ENCODE peak calls at places on chromosome 7, in eight cellular contexts. Z is NCI-H460; S is activated CD4-positive, alpha-beta T cell treated with anti-CD3 and anti-CD28 coated beads, Interleukin-2, amount 50 U/mL, for 24 hours; F is amniotic stem cell; H is CD4-positive, alpha-beta T cell; K is IMR-90; D is occipital lobe; A is GM20000. W is an unnamed sample.

GRCh38 chr7:33745934-33746333 is 159.4 kb upstream of the BMPER start:
- DNase-seq in Z (no peak), S (no peak), F (no peak), H (no peak), K (peak; percentile 72), D (no peak), A (no peak), W (no peak)

GRCh38 chr7:151088856-151089699 is 2.8 kb downstream of the AGAP3 start:
- DNase-seq in Z (no peak), S (no peak), F (no peak), H (no peak), K (peak; percentile 76), D (peak; percentile 44), A (no peak), W (no peak)

GRCh38 chr7:26549281-26549943 is 257.8 kb downstream of the SNX10 start:
- DNase-seq in Z (no peak), S (no peak), F (no peak), H (no peak), K (no peak), D (no peak), A (no peak), W (no peak)

GRCh38 chr7:39321245-39321644 is 245.0 kb upstream of the YAE1 start:
- DNase-seq in Z (no peak), S (no peak), F (no peak), H (no peak), K (no peak), D (no peak), A (no peak), W (no peak)

GRCh38 chr7:157268540-157268939 is 68.3 kb upstream of the DNAJB6 start:
- DNase-seq in Z (no peak), S (no peak), F (no peak), H (no peak), K (peak; percentile 14), D (no peak), A (no peak), W (no peak)

GRCh38 chr7:97973206-97973658 is 16.8 kb downstream of the OCM2 start:
- DNase-seq in Z (no peak), S (no peak), F (no peak), H (no peak), K (no peak), D (no peak), A (no peak), W (no peak)

GRCh38 chr7:135645296-135645904 is 16.9 kb upstream of the STMP1 start:
- DNase-seq in Z (peak; percentile 61), S (no peak), F (peak; percentile 34), H (no peak), K (peak; percentile 64), D (no peak), A (peak; percentile 32), W (no peak)

GRCh38 chr7:155009570-155010157 is 6.7 kb upstream of the PAXIP1 start:
- DNase-seq in Z (peak; percentile 12), S (no peak), F (no peak), H (no peak), K (no peak), D (no peak), A (peak; percentile 27), W (no peak)

GRCh38 chr7:79593819-79594218 is 140.4 kb upstream of the MAGI2 start:
- DNase-seq in Z (no peak), S (no peak), F (no peak), H (no peak), K (no peak), D (no peak), A (no peak), W (no peak)

GRCh38 chr7:92594746-92595145 is 4.6 kb upstream of the FAM133B start:
- DNase-seq in Z (no peak), S (no peak), F (no peak), H (no peak), K (no peak), D (no peak), A (no peak), W (no peak)

GRCh38 chr7:26480166-26480565 is 188.5 kb downstream of the SNX10 start:
- DNase-seq in Z (no peak), S (no peak), F (no peak), H (no peak), K (no peak), D (no peak), A (no peak), W (no peak)

GRCh38 chr7:98911936-98912335 is 33.6 kb downstream of the TRRAP start:
- DNase-seq in Z (no peak), S (no peak), F (no peak), H (no peak), K (no peak), D (no peak), A (no peak), W (no peak)

GRCh38 chr7:141617280-141617679 is 66.1 kb downstream of the AGK start:
- DNase-seq in Z (no peak), S (no peak), F (no peak), H (no peak), K (peak; percentile 4), D (no peak), A (no peak), W (no peak)

GRCh38 chr7:98352621-98353020 is 48.3 kb downstream of the BAIAP2L1 start:
- DNase-seq in Z (no peak), S (no peak), F (no peak), H (no peak), K (peak; percentile 90), D (no peak), A (no peak), W (peak; percentile 78)

GRCh38 chr7:2082357-2083038 is 150.2 kb downstream of the MAD1L1 start:
- DNase-seq in Z (no peak), S (no peak), F (peak; percentile 74), H (no peak), K (peak; percentile 92), D (no peak), A (no peak), W (no peak)

GRCh38 chr7:30936650-30937245 is 25.1 kb downstream of the AQP1 start:
- DNase-seq in Z (no peak), S (no peak), F (no peak), H (no peak), K (no peak), D (no peak), A (no peak), W (no peak)

GRCh38 chr7:99730992-99731391 is 4.0 kb downstream of the CYP3A7 start:
- DNase-seq in Z (no peak), S (no peak), F (no peak), H (no peak), K (no peak), D (no peak), A (no peak), W (no peak)

GRCh38 chr7:141697211-141697871 is 4.6 kb downstream of the DENND11 start:
- DNase-seq in Z (no peak), S (no peak), F (no peak), H (no peak), K (peak; percentile 74), D (peak; percentile 44), A (no peak), W (peak; percentile 46)

GRCh38 chr7:23205861-23206510 is 24.1 kb downstream of the NUP42 start:
- DNase-seq in Z (no peak), S (no peak), F (no peak), H (no peak), K (no peak), D (no peak), A (peak; percentile 51), W (no peak)

GRCh38 chr7:114819629-114820362 is 102.1 kb upstream of the MDFIC start:
- DNase-seq in Z (peak; percentile 98), S (no peak), F (peak; percentile 69), H (no peak), K (peak; percentile 98), D (no peak), A (no peak), W (peak; percentile 97)

GRCh38 chr7:141837683-141838082 is 3.6 kb downstream of the PRSS37 start:
- DNase-seq in Z (no peak), S (no peak), F (no peak), H (no peak), K (no peak), D (no peak), A (no peak), W (no peak)

GRCh38 chr7:2475678-2476015 is 551 bp downstream of the GRIFIN start:
- DNase-seq in Z (no peak), S (no peak), F (no peak), H (no peak), K (no peak), D (no peak), A (no peak), W (no peak)

GRCh38 chr7:111765936-111766643 is 203.8 kb upstream of the IMMP2L start:
- DNase-seq in Z (no peak), S (no peak), F (no peak), H (no peak), K (peak; percentile 28), D (no peak), A (no peak), W (no peak)

GRCh38 chr7:132377043-132377442 is 199.2 kb downstream of the PLXNA4 start:
- DNase-seq in Z (no peak), S (no peak), F (no peak), H (no peak), K (no peak), D (no peak), A (no peak), W (no peak)

GRCh38 chr7:41817386-41817785 is 114.5 kb upstream of the INHBA start:
- DNase-seq in Z (no peak), S (no peak), F (no peak), H (no peak), K (peak; percentile 80), D (no peak), A (no peak), W (peak; percentile 65)

GRCh38 chr7:148893071-148893470 is 9.0 kb upstream of the EZH2 start:
- DNase-seq in Z (no peak), S (no peak), F (no peak), H (no peak), K (no peak), D (no peak), A (no peak), W (no peak)

GRCh38 chr7:21911341-21911875 is 34.3 kb downstream of the CDCA7L start:
- DNase-seq in Z (no peak), S (no peak), F (peak; percentile 23), H (no peak), K (peak; percentile 7), D (no peak), A (no peak), W (peak; percentile 93)

GRCh38 chr7:101554584-101555268 is 74.4 kb downstream of the MYL10 start:
- DNase-seq in Z (no peak), S (no peak), F (no peak), H (no peak), K (no peak), D (no peak), A (no peak), W (no peak)

GRCh38 chr7:145269418-145270161 is 433.7 kb upstream of the TPK1 start:
- DNase-seq in Z (no peak), S (no peak), F (no peak), H (no peak), K (no peak), D (no peak), A (no peak), W (no peak)

GRCh38 chr7:100629117-100629711 is 12.1 kb downstream of the TFR2 start:
- DNase-seq in Z (peak; percentile 21), S (no peak), F (no peak), H (no peak), K (no peak), D (no peak), A (peak; percentile 71), W (no peak)

GRCh38 chr7:84524714-84525694 is 330.4 kb upstream of the SEMA3A start:
- DNase-seq in Z (peak; percentile 68), S (no peak), F (no peak), H (no peak), K (peak; percentile 88), D (no peak), A (no peak), W (no peak)

GRCh38 chr7:101058355-101058754 is 26.9 kb upstream of the TRIM56 start:
- DNase-seq in Z (peak; percentile 57), S (peak; percentile 8), F (peak; percentile 6), H (peak; percentile 44), K (peak; percentile 50), D (no peak), A (peak; percentile 52), W (no peak)

GRCh38 chr7:155531686-155532085 is 14.7 kb downstream of the CNPY1 start:
- DNase-seq in Z (no peak), S (no peak), F (no peak), H (no peak), K (no peak), D (no peak), A (no peak), W (no peak)

GRCh38 chr7:22444181-22444966 is 55.6 kb downstream of the STEAP1B start:
- DNase-seq in Z (no peak), S (no peak), F (no peak), H (no peak), K (no peak), D (no peak), A (no peak), W (no peak)

W was measured in HS-5.